ENCODE peak calls at places on chromosome 9, in seven cellular contexts. H is uterus, O is epithelial cell of esophagus, V is kidney epithelial cell, I is fibroblast of villous mesenchyme, P is lung, A is fibroblast of pulmonary artery. L is an unnamed sample.

GRCh38 chr9:92483896-92484545 is 1.7 kb upstream of the ASPN start:
- DNase-seq in O (no peak), H (no peak), A (peak), I (peak), V (no peak), P (no peak), L (peak)

GRCh38 chr9:81031422-81032029 is 657.8 kb downstream of the TLE1 start:
- DNase-seq in P (no peak), A (no peak), V (peak), I (no peak), H (peak), O (peak), L (peak)

GRCh38 chr9:127742435-127743088 is 7.5 kb upstream of the TOR2A start:
- DNase-seq in H (peak), P (no peak), V (peak), I (no peak), A (peak), O (peak), L (peak)

GRCh38 chr9:98491778-98492177 is 217.0 kb downstream of the GABBR2 start:
- DNase-seq in H (no peak), P (no peak), A (peak), V (peak), O (peak), I (peak), L (peak)

GRCh38 chr9:69122391-69123141 is 51.5 kb upstream of the TJP2 start:
- DNase-seq in O (peak), V (no peak), H (no peak), I (peak), P (peak), A (peak), L (peak)

GRCh38 chr9:127898433-127899199 is 787 bp downstream of the ST6GALNAC6 start:
- DNase-seq in A (peak), V (peak), H (peak), P (no peak), O (peak), I (peak), L (peak)

GRCh38 chr9:107465467-107466451 is 23.8 kb downstream of the KLF4 start:
- DNase-seq in I (peak), P (peak), O (peak), V (no peak), H (peak), A (peak), L (peak)

GRCh38 chr9:16867571-16868311 is 2.7 kb downstream of the BNC2 start:
- DNase-seq in I (peak), H (peak), V (no peak), O (peak), P (no peak), A (peak), L (peak)

GRCh38 chr9:81578606-81579005 is 110.7 kb downstream of the TLE1 start:
- DNase-seq in H (no peak), A (no peak), V (no peak), O (no peak), I (peak), P (no peak), L (peak)

GRCh38 chr9:93085676-93086075 is 10.3 kb upstream of the CARD19 start:
- DNase-seq in V (no peak), H (no peak), A (no peak), I (no peak), O (no peak), P (no peak), L (no peak)

GRCh38 chr9:68951879-68952659 is 61.8 kb downstream of the PRKACG start:
- DNase-seq in H (no peak), V (no peak), O (no peak), I (no peak), P (no peak), A (no peak), L (no peak)

GRCh38 chr9:87122947-87123685 is 175.8 kb upstream of the GAS1 start:
- DNase-seq in A (peak), P (no peak), H (peak), O (peak), V (no peak), I (peak), L (peak)

GRCh38 chr9:108163321-108164005 is 673.9 kb upstream of the KLF4 start:
- DNase-seq in A (peak), O (peak), I (peak), P (no peak), V (no peak), H (no peak), L (peak)

GRCh38 chr9:14935917-14936316 is 25.7 kb upstream of the FREM1 start:
- DNase-seq in A (no peak), I (peak), P (no peak), H (no peak), O (no peak), V (no peak), L (no peak)

GRCh38 chr9:3180696-3181048 is 336.8 kb upstream of the PUM3 start:
- DNase-seq in O (no peak), P (no peak), V (no peak), A (no peak), I (no peak), H (no peak), L (no peak)

GRCh38 chr9:137052998-137053943 is 590 bp downstream of the ENTPD2 start:
- DNase-seq in O (no peak), V (no peak), H (no peak), P (no peak), A (no peak), I (no peak), L (no peak)

GRCh38 chr9:72299017-72299603 is 65.9 kb downstream of the ZFAND5 start:
- DNase-seq in I (no peak), P (no peak), H (no peak), A (no peak), V (no peak), O (no peak), L (no peak)

GRCh38 chr9:132324425-132324824 is 30.4 kb downstream of the SETX start:
- DNase-seq in I (no peak), V (no peak), A (no peak), P (no peak), H (no peak), O (no peak), L (no peak)

GRCh38 chr9:69818946-69819345 is 1.7 kb upstream of the CFAP95 start:
- DNase-seq in P (no peak), I (no peak), O (no peak), V (no peak), H (no peak), A (no peak), L (peak)

GRCh38 chr9:75903785-75904360 is 13.4 kb downstream of the PCSK5 start:
- DNase-seq in O (peak), I (no peak), P (no peak), H (peak), V (no peak), A (peak), L (no peak)

GRCh38 chr9:80061940-80062339 is 490.2 kb downstream of the TLE4 start:
- DNase-seq in A (peak), V (peak), H (no peak), I (peak), P (no peak), O (peak), L (peak)

GRCh38 chr9:94680020-94680419 is 40.7 kb upstream of the FBP1 start:
- DNase-seq in I (no peak), P (no peak), A (no peak), O (no peak), V (no peak), H (no peak), L (no peak)

GRCh38 chr9:21585756-21586752 is 103.9 kb upstream of the IFNE start:
- DNase-seq in H (no peak), I (peak), O (peak), P (no peak), A (peak), V (no peak), L (peak)

GRCh38 chr9:76045217-76045616 is 154.7 kb downstream of the PCSK5 start:
- DNase-seq in V (no peak), A (peak), O (no peak), I (no peak), P (no peak), H (no peak), L (no peak)

GRCh38 chr9:134549336-134549735 is 92.3 kb upstream of the COL5A1 start:
- DNase-seq in O (no peak), I (no peak), V (no peak), P (no peak), H (no peak), A (no peak), L (no peak)

GRCh38 chr9:82467478-82467877 is 478.9 kb downstream of the SPATA31D1 start:
- DNase-seq in P (no peak), O (no peak), H (no peak), A (no peak), I (no peak), V (no peak), L (no peak)

GRCh38 chr9:96565684-96566360 is 53.8 kb downstream of the CDC14B start:
- DNase-seq in A (no peak), O (peak), P (no peak), V (no peak), I (peak), H (no peak), L (peak)

GRCh38 chr9:78856144-78856543 is 559.2 kb downstream of the PSAT1 start:
- DNase-seq in V (no peak), I (no peak), O (no peak), P (no peak), A (no peak), H (no peak), L (peak)

GRCh38 chr9:16744386-16744785 is 126.1 kb downstream of the BNC2 start:
- DNase-seq in H (no peak), A (peak), I (peak), P (no peak), V (no peak), O (no peak), L (no peak)

GRCh38 chr9:135717410-135717809 is 15.4 kb downstream of the KCNT1 start:
- DNase-seq in O (no peak), A (no peak), I (no peak), P (no peak), H (no peak), V (no peak), L (no peak)

GRCh38 chr9:114592356-114592755 is 4.8 kb downstream of the ATP6V1G1 start:
- DNase-seq in H (no peak), V (no peak), O (peak), P (no peak), I (no peak), A (peak), L (no peak)
- TF ChIP-seq CTCF in H (no peak), V (peak), O (peak), P (no peak), I (peak), A (peak), L (peak)

DNA sequence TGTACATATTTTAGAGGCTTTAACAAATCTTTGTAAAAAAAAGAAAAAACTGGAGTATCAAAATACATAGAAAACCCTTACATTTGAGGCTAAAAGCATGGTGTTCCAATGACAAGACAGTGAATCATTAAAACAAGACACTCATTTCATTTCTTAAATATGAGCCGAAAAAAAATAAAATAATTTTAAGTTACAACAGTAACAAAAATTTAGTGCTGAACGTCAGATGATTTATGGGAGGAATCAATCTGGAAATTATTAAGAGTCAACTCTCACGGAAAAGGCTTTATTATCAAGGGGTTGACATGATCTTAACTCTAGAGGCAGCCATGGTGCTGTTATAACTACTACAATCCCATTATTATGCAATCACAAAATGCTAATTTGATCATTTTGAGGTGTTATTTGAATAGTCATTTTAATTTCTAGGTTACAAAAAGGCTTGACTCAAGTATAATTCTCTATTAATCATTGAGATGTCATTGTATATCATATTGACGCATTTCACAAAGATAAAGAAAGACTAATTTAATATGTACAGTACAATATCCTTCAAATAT is 51.9 kb downstream of the MAPKAP1 start:
- DNase-seq in O (no peak), I (no peak), H (no peak), P (no peak), A (no peak), V (no peak), L (no peak)
- H3K4me3 ChIP-seq in O (no peak), I (no peak), H (no peak), P (no peak), A (no peak), V (no peak), L (no peak)

GRCh38 chr9:117545846-117546245 is 131.0 kb upstream of the ASTN2 start:
- DNase-seq in V (no peak), H (no peak), O (peak), P (no peak), I (no peak), A (no peak), L (no peak)
- TF ChIP-seq CTCF in V (no peak), H (no peak), O (no peak), P (no peak), I (no peak), A (no peak), L (no peak)

DNA sequence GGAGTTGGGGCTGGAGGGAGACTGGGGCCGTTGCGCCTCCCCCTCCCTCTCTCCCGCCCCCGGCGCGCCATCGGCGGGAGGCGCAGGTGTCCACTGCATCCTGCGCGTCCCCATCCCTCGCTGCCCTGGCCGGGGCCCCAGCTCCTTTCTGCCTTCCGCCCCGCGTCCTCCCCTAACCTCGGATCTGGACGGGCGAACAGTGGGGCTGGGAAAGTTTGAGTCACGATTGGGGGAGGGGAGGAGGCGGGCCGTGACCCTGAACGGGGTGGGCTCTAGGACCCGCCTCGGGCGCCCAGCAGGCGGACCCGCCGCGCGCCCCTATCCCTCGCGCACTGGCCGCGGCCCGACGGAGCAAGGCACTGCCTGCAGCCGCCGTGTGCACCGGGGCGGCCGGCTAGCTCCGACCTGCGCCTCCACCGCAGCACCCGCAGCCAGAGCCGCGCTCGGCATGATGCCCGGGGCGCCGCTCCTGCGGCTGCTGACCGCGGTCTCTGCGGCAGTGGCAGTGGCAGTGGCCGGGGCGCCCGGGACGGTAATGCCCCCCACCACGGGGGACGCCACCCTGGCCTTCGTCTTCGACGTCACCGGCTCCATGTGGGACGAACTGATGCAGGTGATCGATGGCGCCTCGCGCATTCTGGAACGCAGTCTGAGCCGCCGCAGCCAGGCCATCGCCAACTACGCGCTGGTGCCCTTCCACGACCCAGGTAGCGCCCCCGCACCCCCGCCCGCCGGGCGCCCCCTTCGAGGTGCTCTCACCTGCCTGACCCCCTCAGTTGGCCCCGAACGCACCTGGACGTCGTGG is at the start of gene HMCN2:
- DNase-seq in V (no peak), O (peak), H (no peak), P (no peak), I (peak), A (no peak), L (peak)
- H3K4me3 ChIP-seq in V (no peak), O (no peak), H (peak), P (no peak), I (no peak), A (no peak), L (no peak)

DNA sequence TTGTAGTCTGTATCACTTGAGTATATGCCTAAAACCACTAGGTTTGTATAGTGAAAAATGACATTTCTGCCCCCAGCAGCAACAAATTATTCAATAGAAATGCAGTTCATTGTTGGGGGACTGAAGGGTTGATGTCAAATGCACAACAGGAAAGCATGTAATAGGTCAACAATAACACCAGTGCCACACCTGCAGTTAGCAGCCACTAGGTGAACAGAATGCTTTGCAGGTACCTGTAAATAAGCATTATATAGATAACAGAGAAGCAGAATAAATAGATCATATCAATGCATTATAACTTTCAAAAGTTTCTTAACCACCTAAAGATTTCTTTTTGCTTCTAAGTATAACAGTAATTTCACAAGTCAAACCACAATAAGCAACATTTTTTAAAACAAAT is 435.9 kb upstream of the DMAC1 start:
- DNase-seq in O (no peak), A (no peak), H (no peak), I (no peak), P (no peak), V (no peak), L (no peak)
- TF ChIP-seq CTCF in O (no peak), A (no peak), H (no peak), I (no peak), P (no peak), V (no peak), L (no peak)

DNA sequence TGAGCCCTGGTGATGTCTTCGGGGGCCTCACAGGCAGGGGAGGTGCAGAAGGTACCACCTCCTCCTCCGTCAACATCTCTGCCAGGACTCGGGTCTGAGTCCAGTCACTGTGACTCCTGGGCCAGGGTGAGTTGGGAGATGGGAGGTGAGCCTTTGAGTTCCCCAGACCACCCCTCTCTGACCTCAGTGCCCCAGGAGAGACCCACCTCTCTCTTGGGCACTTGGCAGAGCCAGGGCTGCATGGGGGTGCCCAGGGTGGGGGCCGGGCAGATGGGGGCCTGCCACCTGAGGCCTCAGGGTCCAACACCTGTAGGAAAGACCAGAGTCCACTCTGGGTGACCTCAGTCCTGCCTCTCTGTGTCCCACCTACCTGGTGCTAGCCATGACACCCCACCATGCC is 6.8 kb downstream of the KIF12 start:
- DNase-seq in P (no peak), H (no peak), A (no peak), I (no peak), O (no peak), V (no peak), L (no peak)
- H3K4me3 ChIP-seq in P (no peak), H (no peak), A (no peak), I (no peak), O (no peak), V (no peak), L (no peak)

GRCh38 chr9:89234186-89234585 is 55.6 kb upstream of the SHC3 start:
- DNase-seq in O (no peak), H (no peak), P (no peak), A (no peak), I (no peak), V (no peak), L (no peak)

GRCh38 chr9:89236955-89237573 is 58.4 kb upstream of the SHC3 start:
- DNase-seq in P (peak), O (peak), A (no peak), I (no peak), V (no peak), H (no peak), L (no peak)

GRCh38 chr9:89234636-89235035 is 56.0 kb upstream of the SHC3 start:
- DNase-seq in I (peak), O (peak), H (no peak), V (no peak), P (peak), A (peak), L (peak)
- TF ChIP-seq CTCF in I (no peak), O (no peak), H (no peak), V (peak), P (no peak), A (no peak), L (peak)

GRCh38 chr9:130713286-130713975 is 19.9 kb downstream of the EXOSC2 start:
- DNase-seq in V (no peak), O (peak), I (peak), H (peak), A (peak), P (peak), L (peak)
- H3K4me3 ChIP-seq in V (peak), O (peak), I (peak), H (peak), A (peak), P (peak), L (peak)

DNA sequence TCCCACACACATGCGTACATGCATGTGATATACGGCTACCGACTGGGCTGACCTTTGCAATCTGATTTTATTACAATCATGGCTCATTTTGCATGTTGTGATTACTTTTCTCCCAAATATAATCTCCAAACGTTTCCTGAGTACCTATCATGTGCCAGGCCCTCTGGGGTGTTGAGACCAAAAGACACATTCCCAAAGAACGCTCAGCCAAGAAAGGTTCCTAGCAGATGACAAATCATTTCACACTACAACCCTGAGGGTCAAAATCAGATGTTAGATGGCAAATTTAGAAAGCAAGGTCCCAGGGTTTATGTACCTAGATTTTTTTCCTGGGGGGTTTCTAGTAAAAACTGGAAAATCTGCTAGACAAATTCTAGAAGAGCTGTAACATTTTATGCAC is 32.4 kb upstream of the SLC25A51 start:
- DNase-seq in V (no peak), O (no peak), A (no peak), I (no peak), H (no peak), P (no peak), L (no peak)
- TF ChIP-seq CTCF in V (no peak), O (no peak), A (no peak), I (no peak), H (no peak), P (no peak), L (no peak)

GRCh38 chr9:4491621-4491975 is 1.3 kb downstream of the SLC1A1 start:
- DNase-seq in V (no peak), A (no peak), I (no peak), H (no peak), O (peak), P (peak), L (no peak)
- H3K4me3 ChIP-seq in V (peak), A (peak), I (peak), H (peak), O (peak), P (peak), L (peak)